ENCODE peak calls at places on chromosomes 11 and 22, in five cellular contexts. D, G, V, X and Y are unnamed samples.

GRCh38 chr11:67345949-67346819 is 7.2 kb downstream of the POLD4 start:
- DNase-seq in D (no peak), G (peak; percentile 80), V (no peak), X (no peak), Y (no peak)

GRCh38 chr22:38786631-38787030 is 7.3 kb downstream of the DNAL4 start:
- DNase-seq in D (no peak), G (no peak), V (no peak), X (no peak), Y (no peak)

GRCh38 chr11:45252134-45252856 is 33.8 kb downstream of the SYT13 start:
- DNase-seq in D (peak; percentile 56), G (no peak), V (no peak), X (no peak), Y (peak; percentile 76)

GRCh38 chr22:31625661-31626426 is 36.2 kb downstream of the PISD start:
- DNase-seq in D (no peak), G (no peak), V (no peak), X (no peak), Y (no peak)

GRCh38 chr11:129331871-129332274 is 43.8 kb upstream of the BARX2 start:
- DNase-seq in D (peak; percentile 85), G (peak; percentile 58), V (peak; percentile 32), X (peak; percentile 12), Y (peak; percentile 70)

GRCh38 chr22:48717883-48718817 is 1109.5 kb downstream of the BRD1 start:
- DNase-seq in D (no peak), G (no peak), V (no peak), X (no peak), Y (no peak)

GRCh38 chr22:46086577-46087335 is 63.6 kb upstream of the PPARA start:
- DNase-seq in D (peak; percentile 43), G (no peak), V (no peak), X (no peak), Y (no peak)

GRCh38 chr22:46173152-46173551 is 22.8 kb downstream of the PPARA start:
- DNase-seq in D (no peak), G (no peak), V (no peak), X (no peak), Y (no peak)

GRCh38 chr22:35307372-35307771 is 7.7 kb downstream of the TOM1 start:
- DNase-seq in D (no peak), G (no peak), V (no peak), X (no peak), Y (no peak)

GRCh38 chr22:39204216-39204615 is 40.6 kb downstream of the PDGFB start:
- DNase-seq in D (peak; percentile 35), G (no peak), V (no peak), X (no peak), Y (no peak)

GRCh38 chr11:120052196-120052775 is 85.6 kb downstream of the TRIM29 start:
- DNase-seq in D (no peak), G (no peak), V (no peak), X (no peak), Y (peak; percentile 2)

GRCh38 chr22:35862697-35863096 is 145.0 kb downstream of the APOL5 start:
- DNase-seq in D (no peak), G (no peak), V (no peak), X (no peak), Y (no peak)

GRCh38 chr11:36098046-36098445 is 154.2 kb downstream of the LDLRAD3 start:
- DNase-seq in D (no peak), G (no peak), V (no peak), X (no peak), Y (no peak)

GRCh38 chr11:75105462-75105925 is 8.8 kb upstream of the OR2AT4 start:
- DNase-seq in D (no peak), G (no peak), V (no peak), X (no peak), Y (no peak)

GRCh38 chr11:19853016-19853415 is 140.4 kb downstream of the NAV2 start:
- DNase-seq in D (no peak), G (no peak), V (no peak), X (no peak), Y (no peak)

GRCh38 chr22:48551716-48552268 is 1275.9 kb downstream of the BRD1 start:
- DNase-seq in D (no peak), G (no peak), V (no peak), X (no peak), Y (no peak)

GRCh38 chr11:79077684-79078379 is 363.0 kb downstream of the TENM4 start:
- DNase-seq in D (no peak), G (no peak), V (no peak), X (no peak), Y (no peak)

GRCh38 chr22:38870312-38870741 is 1.7 kb downstream of the CBX6 start:
- DNase-seq in D (peak; percentile 93), G (peak; percentile 54), V (peak; percentile 76), X (no peak), Y (peak; percentile 80)

GRCh38 chr11:3853935-3854659 is 1.4 kb upstream of the STIM1 start:
- DNase-seq in D (peak; percentile 57), G (no peak), V (peak; percentile 62), X (no peak), Y (no peak)

GRCh38 chr22:27317961-27318360 is 483.6 kb downstream of the MN1 start:
- DNase-seq in D (no peak), G (no peak), V (no peak), X (peak; percentile 51), Y (no peak)

GRCh38 chr11:38648597-38648996 is 2050.6 kb upstream of the RAG2 start:
- DNase-seq in D (no peak), G (no peak), V (no peak), X (no peak), Y (no peak)

GRCh38 chr22:25377699-25378098 is 158.3 kb downstream of the CRYBB2 start:
- DNase-seq in D (no peak), G (no peak), V (no peak), X (no peak), Y (no peak)

GRCh38 chr22:25373961-25374360 is 154.5 kb downstream of the CRYBB2 start:
- DNase-seq in D (no peak), G (no peak), V (no peak), X (no peak), Y (no peak)

GRCh38 chr22:25374871-25375270 is 155.4 kb downstream of the CRYBB2 start:
- DNase-seq in D (no peak), G (no peak), V (no peak), X (no peak), Y (no peak)

GRCh38 chr22:25372000-25372595 is 152.7 kb downstream of the CRYBB2 start:
- DNase-seq in D (no peak), G (no peak), V (no peak), X (no peak), Y (no peak)

DNA sequence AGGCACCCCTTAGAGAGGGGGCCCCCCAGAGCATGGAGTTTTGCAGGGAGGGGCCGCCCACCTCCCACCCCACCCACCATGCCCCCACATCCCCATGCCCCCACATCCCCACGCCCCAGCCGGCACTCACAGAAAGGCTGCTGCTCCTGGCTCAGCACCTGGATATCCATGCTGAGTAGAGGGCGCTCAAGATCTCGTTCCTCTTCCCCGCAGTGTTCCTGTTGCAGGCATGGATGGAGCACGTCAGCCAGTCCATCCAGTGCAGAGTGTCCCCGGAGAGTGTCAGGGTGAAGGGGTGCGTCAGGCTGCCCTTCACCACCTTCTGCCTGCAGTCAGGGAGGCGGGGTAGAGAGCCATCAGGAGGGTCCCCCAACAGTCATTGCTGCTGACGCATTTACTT is 156.2 kb downstream of the CRYBB2 start:
- DNase-seq in D (no peak), G (no peak), V (no peak), X (no peak), Y (no peak)
- TF ChIP-seq CTCF in D (no peak), G (no peak), V (no peak), X (no peak), Y (no peak)

GRCh38 chr11:110094298-110095073 is 1.3 kb downstream of the ZC3H12C start:
- DNase-seq in D (no peak), G (no peak), V (no peak), X (no peak), Y (no peak)

GRCh38 chr11:110095554-110095953 is 2.4 kb downstream of the ZC3H12C start:
- DNase-seq in D (no peak), G (no peak), V (no peak), X (no peak), Y (no peak)

GRCh38 chr11:110091995-110092576 is 1.1 kb upstream of the ZC3H12C start:
- DNase-seq in D (no peak), G (no peak), V (no peak), X (no peak), Y (no peak)

GRCh38 chr11:110092577-110093406 is at the start of gene ZC3H12C:
- DNase-seq in D (peak; percentile 89), G (peak; percentile 70), V (no peak), X (no peak), Y (peak; percentile 73)

GRCh38 chr11:110093407-110094297 is 460 bp downstream of the ZC3H12C start:
- DNase-seq in D (peak; percentile 73), G (no peak), V (no peak), X (no peak), Y (peak; percentile 44)
- TF ChIP-seq CTCF in D (no peak), G (no peak), V (no peak), X (no peak), Y (no peak)

DNA sequence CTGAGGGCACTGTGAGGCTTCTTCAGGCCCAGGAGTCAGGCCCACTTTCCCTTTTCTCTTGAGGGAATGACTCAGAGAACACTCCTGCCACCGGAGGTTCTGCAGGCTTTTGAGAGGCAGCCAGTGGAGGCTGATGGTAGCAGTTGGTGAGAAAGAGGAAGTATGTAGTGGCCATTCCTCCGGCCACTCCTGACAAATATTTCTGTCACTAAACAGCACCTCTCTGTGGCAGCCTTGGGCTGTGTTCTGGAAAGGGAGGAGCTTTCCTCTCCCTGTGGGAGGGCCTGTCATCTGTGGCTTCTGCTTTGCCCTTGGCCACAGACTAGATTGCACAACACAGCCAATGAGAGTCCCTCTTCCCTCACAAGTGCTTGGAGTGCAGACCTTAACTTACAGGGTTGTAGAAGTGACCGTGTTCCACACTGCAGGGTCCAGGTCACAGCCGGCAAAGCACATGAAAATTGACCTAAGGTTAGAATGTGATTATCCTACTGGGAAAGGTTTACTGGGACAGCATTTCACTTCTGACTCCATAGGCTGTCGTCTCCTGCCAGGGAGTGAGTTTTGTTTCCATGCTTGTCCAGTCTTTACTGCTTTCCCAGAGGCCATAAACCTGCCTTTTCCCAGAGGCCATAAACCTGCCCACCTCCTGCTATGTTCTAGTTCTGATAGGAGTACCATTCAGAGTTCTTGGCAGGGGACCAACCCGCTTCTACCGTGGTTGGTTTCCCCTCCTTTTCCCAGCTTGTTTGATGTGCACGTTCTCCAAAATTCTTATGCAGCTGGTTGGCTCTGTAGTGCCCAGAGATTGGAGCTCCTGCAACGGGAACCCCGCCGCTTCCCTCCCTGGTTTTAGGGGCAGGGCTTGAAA is 33.3 kb downstream of the MARK2 start:
- DNase-seq in D (peak; percentile 84), G (peak; percentile 70), V (peak; percentile 15), X (peak; percentile 81), Y (peak; percentile 13)
- TF ChIP-seq CTCF in D (peak; percentile 63), G (peak; percentile 44), V (no peak), X (peak; percentile 46), Y (peak; percentile 37)

DNA sequence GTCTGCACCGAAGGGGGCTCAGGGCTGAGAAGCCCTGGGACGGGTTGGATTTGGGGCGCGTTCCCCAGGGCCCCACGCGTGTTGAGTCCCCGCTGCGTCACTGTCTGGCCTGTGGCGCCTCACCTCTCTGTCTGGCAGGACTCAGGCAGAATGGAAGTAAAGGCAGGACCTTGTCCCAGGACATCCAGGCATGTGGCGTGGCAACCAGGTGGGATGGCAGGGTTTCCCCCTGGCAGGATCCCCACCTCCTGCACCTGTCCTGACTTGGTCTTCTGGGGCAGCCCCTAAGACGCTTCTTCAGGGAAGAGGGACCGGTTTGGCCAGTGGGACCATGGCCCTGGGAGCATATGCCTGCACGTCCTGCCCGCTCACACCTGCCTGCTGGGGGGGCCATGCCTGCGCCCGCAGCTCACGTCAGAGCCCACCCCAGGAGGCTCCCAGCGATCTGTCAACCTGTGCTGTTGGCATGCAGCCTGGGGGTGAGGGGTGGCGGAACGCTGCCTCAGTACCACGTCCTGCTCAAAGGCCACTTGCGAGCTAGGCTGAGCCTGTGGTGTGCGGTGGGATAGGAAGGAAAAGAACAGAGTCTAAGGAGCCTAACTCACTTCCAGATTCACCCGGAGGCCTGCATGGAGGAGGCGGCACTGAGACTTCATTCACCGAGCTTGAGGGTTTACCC is 72.7 kb downstream of the KCNQ1 start:
- DNase-seq in D (peak; percentile 26), G (no peak), V (no peak), X (no peak), Y (peak; percentile 4)
- TF ChIP-seq CTCF in D (no peak), G (no peak), V (no peak), X (no peak), Y (no peak)